ENCODE peak calls at places on chromosomes 12 and 14, in six cellular contexts. One of them, this sample, is unnamed. For H4K20me1, the result is how much of the 10 kb centered on the place peaks cover.

GRCh38 chr14:65502676-65503124 is 90.2 kb downstream of the FUT8 start:
- DNase-seq in fibroblast of lung: peak
- DNase-seq in HCT116: peak
- DNase-seq in HepG2: no peak
- DNase-seq in GM23248: peak
- DNase-seq in K562: no peak
- DNase-seq in this sample: no peak

GRCh38 chr14:96752594-96752993 is 44.6 kb upstream of the VRK1 start:
- DNase-seq in fibroblast of lung: no peak
- DNase-seq in HCT116: no peak
- DNase-seq in HepG2: no peak
- DNase-seq in GM23248: peak
- DNase-seq in K562: no peak
- DNase-seq in this sample: no peak

GRCh38 chr12:48819986-48820385 is 1.7 kb downstream of the CACNB3 start:
- DNase-seq in fibroblast of lung: no peak
- DNase-seq in HCT116: no peak
- DNase-seq in HepG2: no peak
- DNase-seq in GM23248: no peak
- DNase-seq in K562: no peak
- DNase-seq in this sample: no peak

GRCh38 chr14:51865953-51866747 is 5.7 kb downstream of the GNG2 start:
- DNase-seq in fibroblast of lung: no peak
- DNase-seq in HCT116: no peak
- DNase-seq in HepG2: no peak
- DNase-seq in GM23248: no peak
- DNase-seq in K562: no peak
- DNase-seq in this sample: no peak

GRCh38 chr14:22839159-22839779 is 2.9 kb downstream of the MMP14 start:
- DNase-seq in fibroblast of lung: peak
- DNase-seq in HCT116: no peak
- DNase-seq in HepG2: no peak
- DNase-seq in GM23248: peak
- DNase-seq in K562: no peak
- DNase-seq in this sample: no peak

GRCh38 chr14:74613211-74613914 is 1.3 kb upstream of the LTBP2 start:
- DNase-seq in fibroblast of lung: no peak
- DNase-seq in HCT116: no peak
- DNase-seq in HepG2: no peak
- DNase-seq in GM23248: no peak
- DNase-seq in K562: no peak
- DNase-seq in this sample: no peak

GRCh38 chr14:42192659-42193425 is 586.2 kb downstream of the LRFN5 start:
- DNase-seq in fibroblast of lung: peak
- DNase-seq in HCT116: peak
- DNase-seq in HepG2: no peak
- DNase-seq in GM23248: peak
- DNase-seq in K562: no peak
- DNase-seq in this sample: no peak

GRCh38 chr14:23142826-23143225 is 23.8 kb upstream of the CEBPE start:
- DNase-seq in fibroblast of lung: no peak
- DNase-seq in HCT116: no peak
- DNase-seq in HepG2: no peak
- DNase-seq in GM23248: no peak
- DNase-seq in K562: no peak
- DNase-seq in this sample: no peak

GRCh38 chr14:61280526-61281185 is 482 bp downstream of the TMEM30B start:
- DNase-seq in fibroblast of lung: peak
- DNase-seq in HCT116: no peak
- DNase-seq in HepG2: no peak
- DNase-seq in GM23248: peak
- DNase-seq in K562: no peak
- DNase-seq in this sample: no peak

GRCh38 chr12:66627270-66627987 is 51.4 kb downstream of the GRIP1 start:
- DNase-seq in fibroblast of lung: no peak
- DNase-seq in HCT116: no peak
- DNase-seq in HepG2: no peak
- DNase-seq in GM23248: no peak
- DNase-seq in K562: no peak
- DNase-seq in this sample: no peak

GRCh38 chr14:58739674-58740073 is 101.9 kb downstream of the DACT1 start:
- DNase-seq in fibroblast of lung: no peak
- DNase-seq in HCT116: no peak
- DNase-seq in HepG2: no peak
- DNase-seq in GM23248: no peak
- DNase-seq in K562: no peak
- DNase-seq in this sample: no peak

GRCh38 chr12:68960162-68960501 is 27.2 kb upstream of the CPM start:
- DNase-seq in fibroblast of lung: peak
- DNase-seq in HCT116: no peak
- DNase-seq in HepG2: no peak
- DNase-seq in GM23248: peak
- DNase-seq in K562: no peak
- DNase-seq in this sample: no peak

GRCh38 chr12:106299193-106299794 is 3.2 kb upstream of the TCP11L2 start:
- DNase-seq in fibroblast of lung: peak
- DNase-seq in HCT116: no peak
- DNase-seq in HepG2: no peak
- DNase-seq in GM23248: peak
- DNase-seq in K562: no peak
- DNase-seq in this sample: no peak

GRCh38 chr14:21090194-21090939 is 8.1 kb downstream of the ZNF219 start:
- DNase-seq in fibroblast of lung: no peak
- DNase-seq in HCT116: no peak
- DNase-seq in HepG2: no peak
- DNase-seq in GM23248: no peak
- DNase-seq in K562: peak
- DNase-seq in this sample: no peak

GRCh38 chr12:58051378-58051777 is 110.0 kb downstream of the ATP23 start:
- DNase-seq in fibroblast of lung: no peak
- DNase-seq in HCT116: no peak
- DNase-seq in HepG2: no peak
- DNase-seq in GM23248: no peak
- DNase-seq in K562: no peak
- DNase-seq in this sample: no peak

GRCh38 chr12:83823386-83824045 is 1089.1 kb downstream of the SLC6A15 start:
- DNase-seq in fibroblast of lung: peak
- DNase-seq in HCT116: peak
- DNase-seq in HepG2: peak
- DNase-seq in GM23248: peak
- DNase-seq in K562: peak
- DNase-seq in this sample: peak

GRCh38 chr12:3644103-3644502 is 108.8 kb downstream of the CRACR2A start:
- DNase-seq in fibroblast of lung: no peak
- DNase-seq in HCT116: no peak
- DNase-seq in HepG2: no peak
- DNase-seq in GM23248: no peak
- DNase-seq in K562: no peak
- DNase-seq in this sample: no peak

GRCh38 chr12:18935371-18935965 is 194.1 kb upstream of the PLEKHA5 start:
- DNase-seq in fibroblast of lung: no peak
- DNase-seq in HCT116: no peak
- DNase-seq in HepG2: no peak
- DNase-seq in GM23248: no peak
- DNase-seq in K562: no peak
- DNase-seq in this sample: no peak

GRCh38 chr14:100088226-100088625 is 23.0 kb downstream of the EVL start:
- DNase-seq in fibroblast of lung: no peak
- DNase-seq in HCT116: no peak
- DNase-seq in HepG2: no peak
- DNase-seq in GM23248: no peak
- DNase-seq in K562: no peak
- DNase-seq in this sample: no peak

GRCh38 chr12:46788247-46788887 is 37.4 kb downstream of the SLC38A4 start:
- DNase-seq in fibroblast of lung: peak
- DNase-seq in HCT116: no peak
- DNase-seq in HepG2: no peak
- DNase-seq in GM23248: no peak
- DNase-seq in K562: no peak
- DNase-seq in this sample: peak

GRCh38 chr12:123858176-123858575 is 96.1 kb downstream of the DNAH10 start:
- DNase-seq in fibroblast of lung: no peak
- DNase-seq in HCT116: no peak
- DNase-seq in HepG2: no peak
- DNase-seq in GM23248: no peak
- DNase-seq in K562: no peak
- DNase-seq in this sample: no peak
- H4K20me1 ChIP-seq in fibroblast of lung: under half
- H4K20me1 ChIP-seq in HCT116: under half
- H4K20me1 ChIP-seq in HepG2: under half
- H4K20me1 ChIP-seq in GM23248: under half
- H4K20me1 ChIP-seq in K562: under half
- H4K20me1 ChIP-seq in this sample: under half

DNA sequence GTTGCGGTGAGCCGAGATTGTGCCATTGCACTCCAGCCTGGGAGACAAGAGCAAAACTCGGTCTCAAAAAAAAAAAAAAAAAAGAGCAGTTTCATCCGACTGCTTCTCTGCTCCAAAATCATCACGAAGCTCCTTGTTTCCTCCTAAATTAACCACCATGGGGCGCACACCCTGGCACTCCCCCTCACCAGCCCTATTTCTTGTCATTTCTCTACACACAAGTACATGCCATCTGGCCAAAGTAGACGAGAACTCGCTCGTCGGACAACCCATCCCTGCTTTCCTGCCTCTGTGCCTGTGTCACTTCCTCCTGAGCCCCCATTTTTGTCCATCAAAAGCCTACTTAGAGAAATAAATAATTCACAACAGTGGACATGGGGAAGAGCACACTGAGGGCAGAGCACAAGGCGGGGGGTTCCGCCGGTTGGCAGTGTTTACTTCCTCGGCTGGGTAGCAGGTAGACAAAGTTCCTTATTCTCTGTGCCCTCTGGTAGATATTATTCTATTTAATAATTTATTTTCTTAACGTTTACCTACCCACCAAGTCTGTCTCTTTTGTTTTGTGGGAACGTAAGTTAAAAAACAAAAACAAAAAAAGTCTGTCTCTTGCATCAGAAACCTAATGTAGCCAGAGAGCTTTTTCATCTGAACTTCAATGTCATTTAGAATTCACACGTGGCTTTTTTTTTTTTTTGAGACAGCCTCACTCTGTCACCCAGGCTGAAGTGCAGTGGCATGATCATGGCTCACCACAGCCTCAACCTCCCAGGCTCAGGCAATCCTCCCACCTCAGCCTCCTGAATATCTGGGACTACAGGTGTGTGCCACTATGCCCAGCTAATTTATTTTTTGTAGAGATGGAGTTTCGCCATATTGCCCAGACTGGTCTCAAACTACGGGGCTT is 6.0 kb downstream of the VPS37B start:
- DNase-seq in fibroblast of lung: no peak
- DNase-seq in HCT116: no peak
- DNase-seq in HepG2: no peak
- DNase-seq in GM23248: no peak
- DNase-seq in K562: no peak
- DNase-seq in this sample: no peak
- H4K20me1 ChIP-seq in fibroblast of lung: under half
- H4K20me1 ChIP-seq in HCT116: under half
- H4K20me1 ChIP-seq in HepG2: under half
- H4K20me1 ChIP-seq in GM23248: under half
- H4K20me1 ChIP-seq in K562: under half
- H4K20me1 ChIP-seq in this sample: under half

GRCh38 chr14:102601378-102601925 is 9.0 kb downstream of the RCOR1 start:
- DNase-seq in fibroblast of lung: no peak
- DNase-seq in HCT116: no peak
- DNase-seq in HepG2: no peak
- DNase-seq in GM23248: no peak
- DNase-seq in K562: no peak
- DNase-seq in this sample: no peak
- H4K20me1 ChIP-seq in fibroblast of lung: under half
- H4K20me1 ChIP-seq in HCT116: under half
- H4K20me1 ChIP-seq in HepG2: under half
- H4K20me1 ChIP-seq in GM23248: under half
- H4K20me1 ChIP-seq in K562: under half
- H4K20me1 ChIP-seq in this sample: under half

GRCh38 chr12:92141585-92142244 is 3.9 kb downstream of the BTG1 start:
- DNase-seq in fibroblast of lung: peak
- DNase-seq in HCT116: no peak
- DNase-seq in HepG2: no peak
- DNase-seq in GM23248: no peak
- DNase-seq in K562: no peak
- DNase-seq in this sample: peak

GRCh38 chr12:92144631-92145480 is 790 bp downstream of the BTG1 start:
- DNase-seq in fibroblast of lung: peak
- DNase-seq in HCT116: no peak
- DNase-seq in HepG2: peak
- DNase-seq in GM23248: peak
- DNase-seq in K562: peak
- DNase-seq in this sample: peak

GRCh38 chr12:92142251-92142896 is 3.3 kb downstream of the BTG1 start:
- DNase-seq in fibroblast of lung: no peak
- DNase-seq in HCT116: no peak
- DNase-seq in HepG2: no peak
- DNase-seq in GM23248: no peak
- DNase-seq in K562: no peak
- DNase-seq in this sample: peak

GRCh38 chr12:92144045-92144630 is 1.5 kb downstream of the BTG1 start:
- DNase-seq in fibroblast of lung: peak
- DNase-seq in HCT116: peak
- DNase-seq in HepG2: peak
- DNase-seq in GM23248: peak
- DNase-seq in K562: peak
- DNase-seq in this sample: peak

GRCh38 chr12:92143280-92143679 is 2.4 kb downstream of the BTG1 start:
- DNase-seq in fibroblast of lung: peak
- DNase-seq in HCT116: no peak
- DNase-seq in HepG2: no peak
- DNase-seq in GM23248: no peak
- DNase-seq in K562: no peak
- DNase-seq in this sample: peak
- H4K20me1 ChIP-seq in fibroblast of lung: under half
- H4K20me1 ChIP-seq in HCT116: under half
- H4K20me1 ChIP-seq in HepG2: under half
- H4K20me1 ChIP-seq in GM23248: under half
- H4K20me1 ChIP-seq in K562: under half
- H4K20me1 ChIP-seq in this sample: half or more

GRCh38 chr12:124547626-124548025 is 19.8 kb downstream of the NCOR2 start:
- DNase-seq in fibroblast of lung: no peak
- DNase-seq in HCT116: no peak
- DNase-seq in HepG2: no peak
- DNase-seq in GM23248: no peak
- DNase-seq in K562: no peak
- DNase-seq in this sample: no peak
- H4K20me1 ChIP-seq in fibroblast of lung: under half
- H4K20me1 ChIP-seq in HCT116: under half
- H4K20me1 ChIP-seq in HepG2: under half
- H4K20me1 ChIP-seq in GM23248: under half
- H4K20me1 ChIP-seq in K562: under half
- H4K20me1 ChIP-seq in this sample: under half

GRCh38 chr14:99055816-99056215 is 216.2 kb downstream of the BCL11B start:
- DNase-seq in fibroblast of lung: no peak
- DNase-seq in HCT116: no peak
- DNase-seq in HepG2: no peak
- DNase-seq in GM23248: no peak
- DNase-seq in K562: no peak
- DNase-seq in this sample: no peak
- H4K20me1 ChIP-seq in fibroblast of lung: under half
- H4K20me1 ChIP-seq in HCT116: under half
- H4K20me1 ChIP-seq in HepG2: under half
- H4K20me1 ChIP-seq in GM23248: under half
- H4K20me1 ChIP-seq in K562: under half
- H4K20me1 ChIP-seq in this sample: under half

This sample was measured in MM.1S.